ENCODE peak calls at places on chromosomes 1 and 21, in four cellular contexts. One of them, this sample, is unnamed.

GRCh38 chr1:8357329-8358101 is 39.6 kb downstream of the SLC45A1 start:
- DNase-seq in IMR-90: no peak
- DNase-seq in fibroblast of lung: no peak
- DNase-seq in upper lobe of left lung: no peak
- DNase-seq in this sample: no peak

GRCh38 chr1:117143856-117144255 is 22.3 kb upstream of the TRIM45 start:
- DNase-seq in IMR-90: no peak
- DNase-seq in fibroblast of lung: no peak
- DNase-seq in upper lobe of left lung: no peak
- DNase-seq in this sample: no peak

GRCh38 chr1:9787702-9788101 is 36.1 kb downstream of the CLSTN1 start:
- DNase-seq in IMR-90: no peak
- DNase-seq in upper lobe of left lung: no peak
- DNase-seq in fibroblast of lung: no peak
- DNase-seq in this sample: peak; percentile 24

GRCh38 chr21:45246535-45247320 is 41.0 kb downstream of the POFUT2 start:
- DNase-seq in fibroblast of lung: no peak
- DNase-seq in IMR-90: no peak
- DNase-seq in upper lobe of left lung: no peak
- DNase-seq in this sample: no peak

GRCh38 chr1:155463865-155464264 is 98.7 kb downstream of the ASH1L start:
- DNase-seq in fibroblast of lung: peak; percentile 79
- DNase-seq in upper lobe of left lung: no peak
- DNase-seq in IMR-90: peak; percentile 91
- DNase-seq in this sample: no peak

GRCh38 chr1:92882817-92883216 is 51.0 kb downstream of the RPL5 start:
- DNase-seq in IMR-90: no peak
- DNase-seq in fibroblast of lung: no peak
- DNase-seq in upper lobe of left lung: peak; percentile 32
- DNase-seq in this sample: peak; percentile 54

GRCh38 chr1:156591432-156592157 is at the start of gene NAXE:
- DNase-seq in fibroblast of lung: peak; percentile 39
- DNase-seq in IMR-90: peak; percentile 41
- DNase-seq in upper lobe of left lung: peak; percentile 82
- DNase-seq in this sample: peak; percentile 66

GRCh38 chr21:43276811-43277210 is 108.0 kb downstream of the CRYAA start:
- DNase-seq in IMR-90: no peak
- DNase-seq in upper lobe of left lung: no peak
- DNase-seq in fibroblast of lung: no peak
- DNase-seq in this sample: no peak

GRCh38 chr1:26597629-26598039 is 68.1 kb downstream of the RPS6KA1 start:
- DNase-seq in upper lobe of left lung: no peak
- DNase-seq in IMR-90: peak; percentile 63
- DNase-seq in fibroblast of lung: peak; percentile 71
- DNase-seq in this sample: no peak

GRCh38 chr1:233675394-233675793 is 61.5 kb downstream of the KCNK1 start:
- DNase-seq in IMR-90: no peak
- DNase-seq in upper lobe of left lung: no peak
- DNase-seq in fibroblast of lung: no peak
- DNase-seq in this sample: no peak

GRCh38 chr21:37059181-37059580 is 13.7 kb downstream of the PIGP start:
- DNase-seq in IMR-90: no peak
- DNase-seq in fibroblast of lung: no peak
- DNase-seq in upper lobe of left lung: no peak
- DNase-seq in this sample: no peak

GRCh38 chr21:24367936-24368335 is 1239.3 kb downstream of the MRPL39 start:
- DNase-seq in IMR-90: peak; percentile 43
- DNase-seq in upper lobe of left lung: no peak
- DNase-seq in fibroblast of lung: no peak
- DNase-seq in this sample: no peak

GRCh38 chr1:224266105-224266935 is 63.7 kb downstream of the NVL start:
- DNase-seq in fibroblast of lung: no peak
- DNase-seq in upper lobe of left lung: no peak
- DNase-seq in IMR-90: no peak
- DNase-seq in this sample: no peak

GRCh38 chr1:149915429-149916192 is 2.0 kb downstream of the SV2A start:
- DNase-seq in fibroblast of lung: no peak
- DNase-seq in IMR-90: no peak
- DNase-seq in upper lobe of left lung: no peak
- DNase-seq in this sample: no peak

GRCh38 chr1:61921435-61921834 is 179.2 kb downstream of the PATJ start:
- DNase-seq in upper lobe of left lung: no peak
- DNase-seq in fibroblast of lung: peak; percentile 6
- DNase-seq in IMR-90: no peak
- DNase-seq in this sample: no peak

GRCh38 chr21:25457411-25457810 is 149.9 kb downstream of the MRPL39 start:
- DNase-seq in fibroblast of lung: peak; percentile 76
- DNase-seq in upper lobe of left lung: no peak
- DNase-seq in IMR-90: peak; percentile 85
- DNase-seq in this sample: no peak

GRCh38 chr1:174723815-174724214 is 275.9 kb upstream of the CACYBP start:
- DNase-seq in upper lobe of left lung: no peak
- DNase-seq in IMR-90: no peak
- DNase-seq in fibroblast of lung: no peak
- DNase-seq in this sample: no peak

GRCh38 chr21:29812947-29813346 is 126.8 kb downstream of the GRIK1 start:
- DNase-seq in fibroblast of lung: no peak
- DNase-seq in IMR-90: no peak
- DNase-seq in upper lobe of left lung: no peak
- DNase-seq in this sample: no peak

GRCh38 chr1:90850925-90851710 is 134.0 kb upstream of the BARHL2 start:
- DNase-seq in IMR-90: peak; percentile 55
- DNase-seq in upper lobe of left lung: peak; percentile 82
- DNase-seq in fibroblast of lung: peak; percentile 62
- DNase-seq in this sample: peak; percentile 62

GRCh38 chr1:56496158-56496557 is 83.2 kb downstream of the PLPP3 start:
- DNase-seq in upper lobe of left lung: no peak
- DNase-seq in IMR-90: no peak
- DNase-seq in fibroblast of lung: no peak
- DNase-seq in this sample: no peak

GRCh38 chr1:187692799-187693198 is 864.0 kb downstream of the PLA2G4A start:
- DNase-seq in fibroblast of lung: no peak
- DNase-seq in upper lobe of left lung: no peak
- DNase-seq in IMR-90: no peak
- DNase-seq in this sample: no peak

GRCh38 chr1:193060938-193061337 is 1.5 kb downstream of the RO60 start:
- DNase-seq in IMR-90: peak; percentile 22
- DNase-seq in fibroblast of lung: peak; percentile 22
- DNase-seq in upper lobe of left lung: no peak
- DNase-seq in this sample: no peak

GRCh38 chr1:20936216-20936615 is 149.1 kb upstream of the HP1BP3 start:
- DNase-seq in upper lobe of left lung: no peak
- DNase-seq in IMR-90: peak; percentile 22
- DNase-seq in fibroblast of lung: no peak
- DNase-seq in this sample: no peak

GRCh38 chr1:43073490-43074230 is 98.4 kb downstream of the EBNA1BP2 start:
- DNase-seq in upper lobe of left lung: peak; percentile 81
- DNase-seq in fibroblast of lung: peak; percentile 79
- DNase-seq in IMR-90: peak; percentile 71
- DNase-seq in this sample: peak; percentile 70

GRCh38 chr1:179082308-179083030 is 599 bp downstream of the TOR3A start:
- DNase-seq in IMR-90: no peak
- DNase-seq in upper lobe of left lung: peak; percentile 49
- DNase-seq in fibroblast of lung: no peak
- DNase-seq in this sample: no peak

GRCh38 chr21:31382060-31382459 is 38.0 kb upstream of the TIAM1 start:
- DNase-seq in IMR-90: no peak
- DNase-seq in upper lobe of left lung: no peak
- DNase-seq in fibroblast of lung: no peak
- DNase-seq in this sample: no peak

GRCh38 chr1:227712648-227713047 is 22.5 kb downstream of the JMJD4 start:
- DNase-seq in IMR-90: no peak
- DNase-seq in fibroblast of lung: no peak
- DNase-seq in upper lobe of left lung: no peak
- DNase-seq in this sample: no peak

GRCh38 chr1:111803951-111804350 is 48.2 kb downstream of the DDX20 start:
- DNase-seq in IMR-90: no peak
- DNase-seq in fibroblast of lung: no peak
- DNase-seq in upper lobe of left lung: no peak
- DNase-seq in this sample: no peak

GRCh38 chr1:93004566-93005251 is 43.4 kb upstream of the DIPK1A start:
- DNase-seq in IMR-90: no peak
- DNase-seq in fibroblast of lung: no peak
- DNase-seq in upper lobe of left lung: no peak
- DNase-seq in this sample: no peak

GRCh38 chr1:162391790-162392563 is 10.4 kb downstream of the C1orf226 start:
- DNase-seq in fibroblast of lung: peak; percentile 70
- DNase-seq in IMR-90: peak; percentile 58
- DNase-seq in upper lobe of left lung: peak; percentile 44
- DNase-seq in this sample: no peak

GRCh38 chr21:46046471-46046870 is 51.4 kb upstream of the COL6A2 start:
- DNase-seq in upper lobe of left lung: no peak
- DNase-seq in fibroblast of lung: no peak
- DNase-seq in IMR-90: no peak
- DNase-seq in this sample: no peak

GRCh38 chr21:37198989-37199924 is 67.9 kb downstream of the VPS26C start:
- DNase-seq in IMR-90: peak; percentile 78
- DNase-seq in fibroblast of lung: peak; percentile 64
- DNase-seq in upper lobe of left lung: no peak
- DNase-seq in this sample: no peak

GRCh38 chr1:44812822-44813543 is 4.7 kb downstream of the BTBD19 start:
- DNase-seq in IMR-90: no peak
- DNase-seq in fibroblast of lung: no peak
- DNase-seq in upper lobe of left lung: no peak
- DNase-seq in this sample: no peak

GRCh38 chr1:234139966-234140365 is 233.3 kb upstream of the COA6 start:
- DNase-seq in IMR-90: peak; percentile 92
- DNase-seq in upper lobe of left lung: no peak
- DNase-seq in fibroblast of lung: peak; percentile 46
- DNase-seq in this sample: no peak

GRCh38 chr1:42038261-42038660 is 114.9 kb upstream of the GUCA2B start:
- DNase-seq in upper lobe of left lung: no peak
- DNase-seq in fibroblast of lung: no peak
- DNase-seq in IMR-90: no peak
- DNase-seq in this sample: no peak

GRCh38 chr1:42037586-42037985 is 115.6 kb upstream of the GUCA2B start:
- DNase-seq in fibroblast of lung: no peak
- DNase-seq in IMR-90: no peak
- DNase-seq in upper lobe of left lung: no peak
- DNase-seq in this sample: no peak

GRCh38 chr1:42035830-42036604 is 117.2 kb upstream of the GUCA2B start:
- DNase-seq in IMR-90: peak; percentile 85
- DNase-seq in fibroblast of lung: peak; percentile 89
- DNase-seq in upper lobe of left lung: peak; percentile 96
- DNase-seq in this sample: peak; percentile 96

GRCh38 chr1:42040159-42040558 is 113.1 kb upstream of the GUCA2B start:
- DNase-seq in upper lobe of left lung: no peak
- DNase-seq in IMR-90: no peak
- DNase-seq in fibroblast of lung: no peak
- DNase-seq in this sample: no peak

DNA sequence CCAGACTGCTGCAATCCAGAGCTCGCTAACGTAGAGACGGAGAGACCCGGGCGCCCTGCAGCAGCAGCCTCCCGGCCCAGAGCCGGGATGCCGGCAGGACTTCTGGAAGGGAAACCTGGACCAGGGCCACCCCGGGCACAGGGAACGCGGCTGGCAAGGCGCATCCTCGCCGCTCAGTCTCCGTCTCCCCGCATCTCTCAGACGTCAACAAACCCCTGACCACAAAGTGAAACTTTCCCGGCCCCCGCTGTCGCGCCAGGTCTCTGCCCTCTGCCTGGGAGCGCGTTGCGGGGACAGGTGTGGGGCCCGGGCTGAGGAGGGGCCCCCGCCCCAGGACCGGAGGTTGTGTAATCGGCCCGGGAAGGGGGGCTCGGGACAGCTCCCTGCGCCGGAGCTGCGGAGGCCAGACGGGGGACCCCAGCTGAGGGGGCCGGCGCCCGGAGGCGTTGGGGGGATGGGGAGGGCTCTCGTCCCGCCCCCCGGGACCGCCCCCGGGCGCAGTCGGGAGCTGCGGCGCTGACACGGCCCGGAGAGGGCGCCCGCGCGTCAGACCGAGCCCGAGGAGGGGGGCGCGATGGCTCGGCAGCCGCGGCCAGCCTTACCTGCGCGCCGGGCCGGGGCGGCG is 116.6 kb upstream of the HIVEP3 start:
- DNase-seq in upper lobe of left lung: peak; percentile 72
- DNase-seq in IMR-90: peak; percentile 42
- DNase-seq in fibroblast of lung: peak; percentile 47
- DNase-seq in this sample: peak; percentile 11
- TF ChIP-seq CTCF in upper lobe of left lung: peak; percentile 81
- TF ChIP-seq CTCF in IMR-90: peak; percentile 49
- TF ChIP-seq CTCF in fibroblast of lung: no peak
- TF ChIP-seq CTCF in this sample: peak; percentile 26

GRCh38 chr1:205593967-205594366 is 37.8 kb downstream of the ELK4 start:
- DNase-seq in IMR-90: no peak
- DNase-seq in upper lobe of left lung: no peak
- DNase-seq in fibroblast of lung: no peak
- DNase-seq in this sample: peak; percentile 10

GRCh38 chr1:205590777-205591513 is 40.9 kb downstream of the ELK4 start:
- DNase-seq in upper lobe of left lung: no peak
- DNase-seq in fibroblast of lung: no peak
- DNase-seq in IMR-90: no peak
- DNase-seq in this sample: no peak

GRCh38 chr1:205591522-205592351 is 40.1 kb downstream of the ELK4 start:
- DNase-seq in upper lobe of left lung: peak; percentile 87
- DNase-seq in IMR-90: peak; percentile 74
- DNase-seq in fibroblast of lung: peak; percentile 73
- DNase-seq in this sample: peak; percentile 83

GRCh38 chr1:205593532-205593931 is 38.3 kb downstream of the ELK4 start:
- DNase-seq in upper lobe of left lung: no peak
- DNase-seq in fibroblast of lung: no peak
- DNase-seq in IMR-90: no peak
- DNase-seq in this sample: no peak

DNA sequence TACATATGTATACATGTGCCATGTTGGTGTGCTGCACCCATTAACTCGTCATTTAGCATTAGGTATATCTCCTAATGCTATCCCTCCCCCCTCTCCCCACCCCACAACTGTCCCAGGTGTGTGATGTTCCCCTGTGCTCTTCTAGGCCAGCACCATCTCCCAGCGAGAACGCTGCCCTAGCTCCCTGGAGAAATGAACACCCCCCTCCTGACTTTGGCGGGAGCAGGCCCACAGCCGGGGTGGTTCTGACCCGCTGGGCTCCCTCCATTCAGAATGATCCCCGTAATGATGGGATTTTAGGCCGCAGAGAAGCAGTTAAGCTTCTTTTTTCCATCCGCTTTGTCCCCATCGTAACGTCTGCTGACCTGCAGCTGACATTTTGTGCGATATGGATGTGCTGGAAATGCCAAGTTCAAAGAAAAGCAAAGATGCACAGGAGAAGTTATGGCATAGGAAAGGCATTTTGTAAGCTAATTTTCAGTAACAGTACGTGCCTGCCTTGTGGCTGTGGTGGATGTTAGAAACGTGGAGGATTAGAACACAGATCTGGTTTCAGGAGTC is 39.3 kb downstream of the ELK4 start:
- DNase-seq in fibroblast of lung: no peak
- DNase-seq in upper lobe of left lung: no peak
- DNase-seq in IMR-90: no peak
- DNase-seq in this sample: no peak
- H3K4me1 ChIP-seq in fibroblast of lung: no peaks in the 10 kb centered on the region
- H3K4me1 ChIP-seq in upper lobe of left lung: peaks cover 21% of the 10 kb centered on the region
- H3K4me1 ChIP-seq in IMR-90: peaks cover 4% of the 10 kb centered on the region
- H3K4me1 ChIP-seq in this sample: peaks cover 23% of the 10 kb centered on the region

GRCh38 chr21:34511787-34512451 is at the start of gene KCNE1:
- DNase-seq in fibroblast of lung: peak; percentile 58
- DNase-seq in upper lobe of left lung: peak; percentile 85
- DNase-seq in IMR-90: no peak
- DNase-seq in this sample: no peak
- H3K27ac ChIP-seq in fibroblast of lung: no peak within 1 kb of the TSS
- H3K27ac ChIP-seq in upper lobe of left lung: peak within 1 kb of the TSS; percentile 89
- H3K27ac ChIP-seq in IMR-90: no peak within 1 kb of the TSS
- H3K27ac ChIP-seq in this sample: no peak within 1 kb of the TSS

GRCh38 chr1:200090252-200091159 is 63.0 kb downstream of the NR5A2 start:
- DNase-seq in upper lobe of left lung: no peak
- DNase-seq in IMR-90: peak; percentile 8
- DNase-seq in fibroblast of lung: no peak
- DNase-seq in this sample: no peak
- TF ChIP-seq CTCF in upper lobe of left lung: no peak
- TF ChIP-seq CTCF in IMR-90: peak; percentile 16
- TF ChIP-seq CTCF in fibroblast of lung: no peak
- TF ChIP-seq CTCF in this sample: no peak